ENCODE peak calls at places on chromosomes 2 and 18, in ten cellular contexts. O, S, W, P, H, E, T, N, K and B are unnamed samples.

GRCh38 chr2:45128580-45128997 is 119.3 kb upstream of the SIX2 start:
- DNase-seq in O (no peak), W (no peak), K (no peak), H (no peak), E (peak), T (peak), P (no peak), N (no peak), S (peak), B (peak)

GRCh38 chr2:75241696-75242095 is 42.4 kb upstream of the TACR1 start:
- DNase-seq in H (no peak), E (peak), O (no peak), S (no peak), N (no peak), K (no peak), W (no peak), T (peak), P (no peak), B (peak)

GRCh38 chr2:31397099-31397498 is 17.4 kb downstream of the XDH start:
- DNase-seq in P (peak), T (no peak), W (peak), K (no peak), E (no peak), S (peak), O (no peak), H (no peak), N (no peak), B (no peak)

GRCh38 chr2:30270166-30270565 is 38.8 kb downstream of the LBH start:
- DNase-seq in O (no peak), H (no peak), T (no peak), S (no peak), W (no peak), N (no peak), K (no peak), E (no peak), P (no peak), B (no peak)

GRCh38 chr2:178325268-178325667 is 125.7 kb downstream of the PRKRA start:
- DNase-seq in S (no peak), H (no peak), O (no peak), W (no peak), N (no peak), P (no peak), E (no peak), K (no peak), T (no peak), B (no peak)

GRCh38 chr2:151206446-151206968 is 55.2 kb downstream of the RBM43 start:
- DNase-seq in W (no peak), S (no peak), N (no peak), P (no peak), O (no peak), E (no peak), T (no peak), H (no peak), K (no peak), B (no peak)

GRCh38 chr2:141522702-141523101 is 608.1 kb downstream of the LRP1B start:
- DNase-seq in T (no peak), H (no peak), E (no peak), N (no peak), S (no peak), W (no peak), O (no peak), P (no peak), K (no peak), B (peak)

GRCh38 chr2:227125506-227125905 is 38.5 kb downstream of the COL4A4 start:
- DNase-seq in T (no peak), N (no peak), S (no peak), W (no peak), H (no peak), E (no peak), P (no peak), O (no peak), K (no peak), B (peak)

GRCh38 chr2:209334188-209335017 is 89.4 kb upstream of the MAP2 start:
- DNase-seq in W (no peak), N (no peak), H (no peak), T (peak), O (peak), S (peak), K (no peak), E (peak), P (peak), B (peak)

GRCh38 chr2:238459081-238459629 is 32.4 kb downstream of the ASB1 start:
- DNase-seq in T (no peak), P (peak), W (peak), O (no peak), E (peak), S (peak), K (no peak), N (no peak), H (peak), B (no peak)

GRCh38 chr18:77668219-77668618 is 418.6 kb downstream of the GALR1 start:
- DNase-seq in T (no peak), W (no peak), E (no peak), S (no peak), H (no peak), N (no peak), O (no peak), K (no peak), P (no peak), B (no peak)

GRCh38 chr2:85585781-85586105 is 1.5 kb downstream of the VAMP5 start:
- DNase-seq in S (no peak), E (peak), N (no peak), O (no peak), W (no peak), T (peak), H (no peak), K (no peak), P (no peak), B (no peak)

GRCh38 chr2:65045651-65046050 is 10.6 kb upstream of the CEP68 start:
- DNase-seq in W (no peak), E (peak), S (no peak), P (no peak), O (no peak), N (no peak), T (no peak), H (no peak), K (no peak), B (no peak)

GRCh38 chr2:110948027-110948687 is 172.6 kb upstream of the BCL2L11 start:
- DNase-seq in P (no peak), W (no peak), T (no peak), N (no peak), K (no peak), S (peak), O (peak), H (no peak), E (no peak), B (no peak)

GRCh38 chr2:129436809-129437208 is 542.7 kb upstream of the RAB6C start:
- DNase-seq in W (no peak), T (no peak), S (no peak), E (no peak), N (no peak), O (no peak), H (no peak), K (no peak), P (no peak), B (no peak)

GRCh38 chr2:197081294-197081693 is 154.8 kb upstream of the PGAP1 start:
- DNase-seq in E (no peak), W (no peak), H (no peak), O (no peak), P (no peak), K (no peak), N (no peak), T (no peak), S (no peak), B (no peak)

GRCh38 chr2:219060821-219061791 is at the start of gene IHH:
- DNase-seq in S (no peak), W (no peak), E (no peak), N (peak), K (no peak), H (no peak), O (peak), P (peak), T (no peak), B (no peak)

GRCh38 chr2:2328847-2329246 is 2.2 kb downstream of the MYT1L start:
- DNase-seq in W (no peak), H (no peak), E (no peak), P (no peak), T (no peak), N (no peak), S (peak), O (no peak), K (no peak), B (no peak)

GRCh38 chr2:181177376-181177775 is 197.0 kb downstream of the UBE2E3 start:
- DNase-seq in E (no peak), O (no peak), K (no peak), P (no peak), T (no peak), H (no peak), N (no peak), S (no peak), W (no peak), B (no peak)

GRCh38 chr2:21779786-21780185 is 656.0 kb downstream of the TDRD15 start:
- DNase-seq in E (peak), W (no peak), S (no peak), H (no peak), N (no peak), O (no peak), K (no peak), T (no peak), P (no peak), B (no peak)

GRCh38 chr2:88296209-88296608 is 126.1 kb downstream of the THNSL2 start:
- DNase-seq in E (no peak), P (no peak), H (no peak), N (no peak), S (no peak), K (no peak), O (no peak), T (no peak), W (no peak), B (no peak)

DNA sequence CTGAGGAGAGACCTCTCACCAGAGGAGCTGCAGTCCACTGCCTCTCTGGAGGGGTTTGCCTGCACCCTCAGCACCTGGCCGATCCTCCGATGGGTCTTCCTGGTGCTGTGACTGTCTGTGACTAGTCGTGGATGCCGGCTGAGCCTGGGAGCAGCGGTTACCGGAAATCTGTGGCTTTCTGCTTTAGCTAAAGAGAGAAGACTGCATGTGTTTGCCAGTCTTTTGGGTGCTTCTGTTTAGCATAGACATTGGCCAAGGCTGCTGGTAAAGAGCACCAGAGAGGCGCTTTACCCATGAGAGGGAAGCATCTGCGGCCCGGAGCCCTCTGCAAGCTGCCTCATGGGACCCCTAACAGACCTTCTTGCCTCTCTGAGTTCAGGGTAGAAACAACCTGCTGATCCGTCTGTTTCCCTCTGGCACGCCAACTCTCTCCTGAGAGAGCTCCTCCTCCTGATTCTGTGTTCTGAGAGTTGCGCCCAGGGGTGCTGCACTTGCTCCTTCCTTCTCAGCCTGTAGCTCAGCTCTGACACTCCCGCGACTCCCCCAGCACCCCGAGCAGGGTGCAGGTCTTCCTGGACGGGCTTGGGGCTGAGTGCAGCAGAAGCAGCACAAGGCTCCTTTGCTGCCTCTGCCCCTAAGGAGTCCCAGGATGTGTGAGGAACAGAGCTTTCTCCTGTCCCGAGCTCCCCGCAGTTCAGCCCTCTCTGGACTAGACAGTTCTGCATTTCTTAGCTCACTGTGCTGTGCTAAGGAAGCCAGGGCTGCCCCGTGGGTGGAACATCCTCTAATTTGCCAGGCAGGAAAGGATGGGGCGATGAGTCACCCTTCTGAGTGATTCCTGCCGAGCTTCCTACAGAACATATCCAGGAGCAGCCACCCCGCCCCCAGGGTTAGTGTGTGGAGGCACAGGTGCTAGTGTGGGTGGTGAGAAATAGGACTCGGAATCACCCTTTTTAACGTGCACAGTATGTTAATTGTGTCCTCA is 203.2 kb downstream of the SH3RF3 start:
- DNase-seq in K (peak), P (peak), E (peak), N (peak), W (peak), H (peak), O (peak), S (peak), T (peak), B (no peak)
- TF ChIP-seq POLR2A in K (no peak), P (no peak), E (peak), N (no peak), W (no peak), H (no peak), O (no peak), S (peak), T (peak), B (no peak)

GRCh38 chr2:70140978-70141753 is 49.7 kb downstream of the C2orf42 start:
- DNase-seq in K (no peak), P (peak), E (peak), W (peak), T (peak), O (peak), S (peak), N (peak), H (peak), B (peak)
- TF ChIP-seq POLR2A in K (peak), P (peak), E (peak), W (no peak), T (peak), O (peak), S (peak), N (no peak), H (peak), B (peak)

GRCh38 chr2:27071990-27072830 is 756 bp upstream of the OST4 start:
- DNase-seq in S (peak), E (peak), P (peak), T (peak), W (no peak), N (no peak), H (peak), O (peak), K (no peak), B (no peak)

GRCh38 chr2:27070653-27071276 is 689 bp downstream of the OST4 start:
- DNase-seq in N (no peak), H (no peak), T (no peak), O (no peak), P (no peak), W (no peak), K (no peak), S (no peak), E (no peak), B (no peak)

GRCh38 chr2:27072950-27073349 is 1.5 kb upstream of the OST4 start:
- DNase-seq in H (no peak), W (no peak), K (no peak), N (no peak), P (no peak), T (no peak), S (no peak), O (no peak), E (peak), B (no peak)

GRCh38 chr2:27069961-27070618 is 1.4 kb downstream of the OST4 start:
- DNase-seq in T (no peak), N (no peak), P (no peak), E (no peak), H (peak), O (no peak), K (no peak), W (no peak), S (no peak), B (no peak)

GRCh38 chr2:27071277-27071989 is at the start of gene OST4:
- DNase-seq in N (peak), O (peak), T (peak), H (peak), K (peak), W (peak), S (peak), E (peak), P (peak), B (peak)
- TF ChIP-seq POLR2A in N (peak), O (peak), T (peak), H (peak), K (peak), W (no peak), S (peak), E (peak), P (peak), B (peak)

DNA sequence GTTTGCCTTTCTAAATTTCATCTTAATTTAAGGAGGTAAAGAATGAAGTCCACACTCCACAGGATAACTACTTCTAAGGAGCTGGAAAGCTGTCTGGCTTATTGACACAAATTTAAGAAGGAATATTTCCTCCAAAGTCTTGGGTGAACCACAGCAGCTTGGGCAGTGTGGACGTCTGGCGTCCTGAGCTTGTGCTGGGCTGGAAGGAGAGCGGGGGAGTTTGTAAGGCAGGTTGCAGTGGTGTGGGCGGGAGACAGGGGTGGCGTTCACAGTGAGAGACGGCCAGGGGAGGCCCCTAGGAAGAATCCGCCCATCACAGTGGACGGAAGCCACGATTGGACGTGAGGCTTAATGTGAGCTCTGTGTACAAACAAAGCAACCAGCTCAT is 25.7 kb downstream of the ADI1 start:
- DNase-seq in K (no peak), E (peak), S (peak), T (peak), P (no peak), W (no peak), O (no peak), N (no peak), H (no peak), B (peak)
- TF ChIP-seq POLR2A in K (no peak), E (peak), S (no peak), T (no peak), P (no peak), W (no peak), O (no peak), N (no peak), H (no peak), B (no peak)

GRCh38 chr2:131389657-131390056 is 25.7 kb upstream of the RAB6D start:
- DNase-seq in H (no peak), N (no peak), K (no peak), O (no peak), W (no peak), P (no peak), E (no peak), S (no peak), T (no peak), B (no peak)

GRCh38 chr2:131394147-131394931 is 30.4 kb upstream of the RAB6D start:
- DNase-seq in K (no peak), T (no peak), O (peak), N (peak), E (no peak), W (no peak), S (peak), H (no peak), P (no peak), B (no peak)
- TF ChIP-seq POLR2A in K (no peak), T (no peak), O (no peak), N (no peak), E (no peak), W (no peak), S (no peak), H (no peak), P (no peak), B (no peak)

GRCh38 chr18:13826209-13826608 is 2.3 kb downstream of the MC5R start:
- DNase-seq in N (no peak), O (no peak), P (no peak), H (no peak), K (no peak), W (no peak), S (no peak), T (no peak), E (no peak), B (no peak)
- TF ChIP-seq POLR2A in N (no peak), O (no peak), P (no peak), H (no peak), K (no peak), W (no peak), S (no peak), T (no peak), E (no peak), B (no peak)

GRCh38 chr18:21740724-21741510 is at the start of gene MIB1:
- DNase-seq in W (no peak), T (no peak), E (peak), N (no peak), S (peak), P (peak), H (peak), O (peak), K (no peak), B (peak)
- TF ChIP-seq POLR2A in W (peak), T (peak), E (peak), N (peak), S (peak), P (peak), H (peak), O (peak), K (peak), B (peak)

DNA sequence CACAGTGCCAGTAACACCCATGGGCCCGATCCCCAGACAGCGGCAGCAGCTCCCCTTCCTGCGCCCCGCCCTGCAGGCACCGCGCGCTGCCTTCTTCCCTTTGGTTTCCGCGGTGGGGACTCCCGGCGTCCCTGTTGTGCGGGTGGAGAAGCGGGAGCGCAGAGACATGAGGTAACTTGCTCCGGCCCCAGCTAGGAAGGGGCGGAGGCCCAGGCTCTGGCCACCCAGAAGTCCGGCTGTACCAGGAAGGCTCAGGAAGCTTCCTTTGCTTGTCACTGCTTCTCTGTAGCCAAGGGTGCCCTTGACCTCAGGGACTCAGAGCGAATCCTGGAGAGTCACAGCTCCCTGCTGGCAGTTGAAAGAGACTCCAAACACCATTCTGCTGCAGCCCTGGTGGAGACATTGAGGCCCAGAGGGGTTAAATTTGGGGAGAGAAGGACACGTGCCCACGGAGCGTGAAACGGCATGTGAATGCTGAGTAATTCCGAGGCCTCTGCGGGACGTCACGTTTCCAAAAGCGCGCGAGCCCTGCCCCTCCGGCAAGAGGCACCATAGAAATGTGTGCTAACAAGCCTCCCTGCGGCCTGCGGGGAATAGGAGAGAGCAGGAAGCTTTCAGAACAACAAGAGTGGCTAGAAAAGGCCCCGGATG is 6.7 kb upstream of the ADCY3 start:
- DNase-seq in O (peak), H (peak), T (no peak), S (peak), W (peak), E (no peak), K (peak), P (no peak), N (peak), B (peak)
- TF ChIP-seq POLR2A in O (no peak), H (no peak), T (no peak), S (no peak), W (no peak), E (no peak), K (peak), P (no peak), N (no peak), B (no peak)

GRCh38 chr2:169827272-169828140 is at the start of gene UBR3:
- DNase-seq in P (peak), N (peak), T (peak), O (peak), W (peak), E (peak), K (peak), S (peak), H (peak), B (peak)
- TF ChIP-seq POLR2A in P (peak), N (peak), T (peak), O (peak), W (no peak), E (peak), K (peak), S (peak), H (no peak), B (peak)

GRCh38 chr18:79068946-79069791 is at the start of gene ATP9B:
- DNase-seq in W (peak), H (peak), N (peak), P (peak), T (peak), K (peak), E (peak), O (peak), S (peak), B (peak)
- TF ChIP-seq POLR2A in W (no peak), H (no peak), N (peak), P (peak), T (peak), K (peak), E (peak), O (peak), S (peak), B (peak)